ENCODE peak calls at places on chromosomes 5 and 9, in nine cellular contexts. D, U, R, V, X, Z, E, I and G are unnamed samples.
A peak's percentile ranks its signal among the peaks of the same experiment; 100 is the strongest.

GRCh38 chr5:137641148-137641547 is 94.7 kb downstream of the KLHL3 start:
- DNase-seq in D (no peak), U (no peak), R (no peak), V (peak; percentile 58), X (peak; percentile 46), Z (no peak), E (no peak), I (no peak), G (no peak)

GRCh38 chr5:35777358-35778087 is 79.2 kb upstream of the IL7R start:
- DNase-seq in D (peak; percentile 65), U (no peak), R (peak; percentile 47), V (peak; percentile 83), X (peak; percentile 84), Z (peak; percentile 55), E (peak; percentile 60), I (peak; percentile 56), G (peak; percentile 94)

GRCh38 chr9:125995706-125996105 is 248.5 kb downstream of the PBX3 start:
- DNase-seq in D (no peak), U (no peak), R (no peak), V (no peak), X (no peak), Z (no peak), E (no peak), I (no peak), G (no peak)

GRCh38 chr5:101206534-101206933 is 303.5 kb upstream of the ST8SIA4 start:
- DNase-seq in D (no peak), U (no peak), R (no peak), V (no peak), X (peak; percentile 32), Z (no peak), E (no peak), I (no peak), G (no peak)

GRCh38 chr5:61327761-61328753 is 4.0 kb upstream of the ZSWIM6 start:
- DNase-seq in D (no peak), U (no peak), R (no peak), V (peak; percentile 95), X (peak; percentile 65), Z (no peak), E (no peak), I (no peak), G (no peak)

GRCh38 chr5:142601432-142601831 is 84.5 kb downstream of the FGF1 start:
- DNase-seq in D (no peak), U (no peak), R (no peak), V (no peak), X (no peak), Z (no peak), E (no peak), I (no peak), G (no peak)

GRCh38 chr5:142644640-142645361 is 41.1 kb downstream of the FGF1 start:
- DNase-seq in D (peak; percentile 85), U (no peak), R (no peak), V (peak; percentile 99), X (peak; percentile 97), Z (no peak), E (no peak), I (no peak), G (peak; percentile 98)

GRCh38 chr5:54765327-54765726 is 220.1 kb downstream of the ESM1 start:
- DNase-seq in D (no peak), U (no peak), R (no peak), V (no peak), X (no peak), Z (no peak), E (no peak), I (no peak), G (no peak)

GRCh38 chr9:108869092-108869725 is 7.1 kb downstream of the ACTL7A start:
- DNase-seq in D (no peak), U (no peak), R (no peak), V (peak; percentile 36), X (peak; percentile 59), Z (no peak), E (no peak), I (no peak), G (peak; percentile 19)

GRCh38 chr9:137454506-137455360 is 4.4 kb downstream of the NSMF start:
- DNase-seq in D (peak; percentile 65), U (peak; percentile 34), R (peak; percentile 84), V (no peak), X (no peak), Z (no peak), E (peak; percentile 69), I (no peak), G (peak; percentile 42)

GRCh38 chr9:137456061-137456863 is 2.9 kb downstream of the NSMF start:
- DNase-seq in D (peak; percentile 68), U (no peak), R (no peak), V (peak; percentile 28), X (no peak), Z (no peak), E (no peak), I (no peak), G (no peak)

GRCh38 chr9:137456864-137457405 is 2.2 kb downstream of the NSMF start:
- DNase-seq in D (no peak), U (no peak), R (no peak), V (no peak), X (no peak), Z (no peak), E (no peak), I (no peak), G (no peak)

GRCh38 chr9:137454145-137454505 is 5.0 kb downstream of the NSMF start:
- DNase-seq in D (peak; percentile 78), U (peak; percentile 61), R (peak; percentile 80), V (no peak), X (no peak), Z (no peak), E (peak; percentile 76), I (peak; percentile 67), G (peak; percentile 31)

GRCh38 chr9:137455361-137455991 is 3.7 kb downstream of the NSMF start:
- DNase-seq in D (peak; percentile 62), U (no peak), R (no peak), V (no peak), X (no peak), Z (no peak), E (no peak), I (no peak), G (no peak)
- H3K4me1 ChIP-seq in D (peaks cover 43% of the 10 kb centered on the region), U (peaks cover 44% of the 10 kb centered on the region), R (no peaks in the 10 kb centered on the region), V (peaks cover 24% of the 10 kb centered on the region), X (peaks cover 4% of the 10 kb centered on the region), Z (peaks cover 62% of the 10 kb centered on the region), E (peaks cover 11% of the 10 kb centered on the region), I (peaks cover 13% of the 10 kb centered on the region), G (peaks cover 12% of the 10 kb centered on the region)

GRCh38 chr9:111957856-111958631 is 61.4 kb downstream of the UGCG start:
- DNase-seq in D (peak; percentile 69), U (no peak), R (no peak), V (peak; percentile 99), X (peak; percentile 88), Z (no peak), E (no peak), I (no peak), G (no peak)

GRCh38 chr9:111959468-111959941 is 62.9 kb downstream of the UGCG start:
- DNase-seq in D (peak; percentile 69), U (no peak), R (no peak), V (peak; percentile 89), X (peak; percentile 84), Z (no peak), E (no peak), I (no peak), G (peak; percentile 76)

GRCh38 chr9:111961011-111961410 is 64.4 kb downstream of the UGCG start:
- DNase-seq in D (no peak), U (no peak), R (no peak), V (peak; percentile 79), X (peak; percentile 28), Z (no peak), E (no peak), I (no peak), G (no peak)

GRCh38 chr9:111961575-111961974 is 65.0 kb downstream of the UGCG start:
- DNase-seq in D (no peak), U (no peak), R (no peak), V (peak; percentile 86), X (no peak), Z (no peak), E (no peak), I (no peak), G (no peak)

GRCh38 chr9:111959960-111960359 is 63.3 kb downstream of the UGCG start:
- DNase-seq in D (no peak), U (no peak), R (no peak), V (peak; percentile 70), X (peak; percentile 45), Z (no peak), E (no peak), I (no peak), G (peak; percentile 35)
- H3K4me1 ChIP-seq in D (peaks cover 6% of the 10 kb centered on the region), U (peaks cover 22% of the 10 kb centered on the region), R (no peaks in the 10 kb centered on the region), V (peaks cover 21% of the 10 kb centered on the region), X (peaks cover 37% of the 10 kb centered on the region), Z (no peaks in the 10 kb centered on the region), E (peaks cover 1% of the 10 kb centered on the region), I (peaks cover 27% of the 10 kb centered on the region), G (peaks cover 10% of the 10 kb centered on the region)

DNA sequence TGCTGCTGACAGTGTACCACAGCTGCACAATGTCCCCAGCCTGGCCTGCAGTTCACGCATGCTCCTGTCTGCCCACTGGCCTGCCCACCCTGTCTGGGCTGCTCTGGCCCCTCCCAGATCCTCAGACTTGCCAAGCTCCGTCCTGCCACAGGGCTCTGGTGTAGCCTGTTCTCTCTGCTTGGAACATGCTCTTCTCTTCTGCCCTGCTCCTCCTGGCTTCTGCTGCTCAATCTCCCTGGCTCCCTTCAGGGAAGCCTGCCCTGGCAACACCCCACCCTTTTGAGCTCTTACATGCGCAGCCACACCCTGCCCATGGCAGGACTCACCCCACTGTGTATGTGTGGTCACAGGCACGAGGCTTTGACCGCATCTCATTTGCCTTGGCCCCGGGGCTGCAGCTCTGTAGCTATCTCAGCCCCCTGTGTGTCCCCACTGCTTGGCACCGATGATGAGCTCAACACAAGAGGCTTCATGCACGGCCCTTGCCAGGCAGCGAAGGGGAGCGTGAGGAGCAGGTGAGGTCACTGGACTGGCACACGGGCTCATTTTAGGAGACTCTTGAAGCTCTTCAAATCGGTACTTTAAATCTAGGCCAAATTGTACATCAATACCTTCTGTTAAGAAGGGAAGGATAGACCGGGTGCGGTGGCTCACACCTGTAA is 20.4 kb upstream of the BRD3 start:
- DNase-seq in D (no peak), U (no peak), R (no peak), V (no peak), X (no peak), Z (no peak), E (no peak), I (no peak), G (no peak)
- H3K4me1 ChIP-seq in D (no peaks in the 10 kb centered on the region), U (no peaks in the 10 kb centered on the region), R (no peaks in the 10 kb centered on the region), V (no peaks in the 10 kb centered on the region), X (no peaks in the 10 kb centered on the region), Z (no peaks in the 10 kb centered on the region), E (no peaks in the 10 kb centered on the region), I (no peaks in the 10 kb centered on the region), G (no peaks in the 10 kb centered on the region)

DNA sequence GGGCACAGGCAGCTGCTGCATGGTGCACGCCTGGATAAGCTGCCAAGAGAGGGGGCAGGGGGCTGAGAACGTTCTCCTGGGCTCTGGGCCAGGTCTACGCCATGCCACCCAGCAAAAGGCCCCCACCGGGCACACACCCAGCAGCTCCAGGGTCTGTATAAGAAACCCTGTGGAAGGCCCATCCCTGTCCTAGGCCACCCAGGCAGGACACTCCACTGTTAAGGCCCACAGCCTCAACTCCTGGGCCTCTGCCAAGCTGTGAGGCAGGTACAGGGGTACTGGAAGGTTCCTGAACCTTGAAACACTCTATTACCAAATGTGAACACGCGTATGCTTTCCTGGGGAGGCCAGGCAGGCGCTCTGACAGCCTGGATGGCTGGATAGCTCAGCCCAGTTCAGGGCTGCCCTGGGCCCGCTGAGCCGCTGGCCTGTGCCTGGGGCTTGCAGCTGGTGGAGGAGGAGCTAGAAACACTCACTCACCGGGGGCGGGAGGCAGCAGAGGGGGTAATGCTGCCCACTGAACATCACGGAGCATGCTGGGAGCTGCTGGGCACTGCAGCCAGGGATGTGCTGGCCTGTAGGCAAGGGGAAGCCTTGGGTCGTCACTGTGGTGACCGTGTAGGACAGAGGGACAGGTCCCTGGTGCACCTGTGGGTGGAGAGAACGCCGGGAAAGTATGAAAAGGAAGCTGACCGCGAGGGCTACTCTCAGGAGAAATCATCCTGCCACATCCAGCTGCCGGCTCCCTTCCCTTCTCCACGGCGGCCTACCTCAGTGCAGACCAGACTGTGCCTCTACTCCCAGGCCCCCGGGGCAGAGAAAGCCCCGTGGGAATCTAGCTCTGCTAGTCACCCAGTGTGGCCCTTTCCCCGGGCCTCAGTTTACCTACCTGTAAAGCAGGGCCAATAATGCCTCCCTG is 6.0 kb downstream of the RNF44 start:
- DNase-seq in D (no peak), U (no peak), R (no peak), V (peak; percentile 74), X (no peak), Z (no peak), E (no peak), I (no peak), G (no peak)
- H3K4me1 ChIP-seq in D (peaks cover 31% of the 10 kb centered on the region), U (peaks cover 78% of the 10 kb centered on the region), R (no peaks in the 10 kb centered on the region), V (peaks cover 24% of the 10 kb centered on the region), X (peaks cover 21% of the 10 kb centered on the region), Z (peaks cover 79% of the 10 kb centered on the region), E (peaks cover 16% of the 10 kb centered on the region), I (peaks cover 27% of the 10 kb centered on the region), G (peaks cover 23% of the 10 kb centered on the region)